ENCODE peak calls at places on chromosomes 13 and 19, in six cellular contexts. O is NCI-H460; K is stimulated activated CD8-positive, alpha-beta memory T cell treated with anti-CD3 and anti-CD28 coated beads, Interleukin-7, amount 100 ng/mL, for 1 hour; M is GM13976; F is spleen; I is stimulated activated CD4-positive, alpha-beta T cell treated with anti-CD3 and anti-CD28 coated beads, TNF-alpha, amount 100 ng/mL, for 4 hours. D is an unnamed sample.

GRCh38 chr19:12788682-12789097 is 2.6 kb upstream of the JUNB start:
- DNase-seq in K (no peak), F (peak), O (no peak), I (no peak), M (peak), D (no peak)

GRCh38 chr19:55809381-55810058 is 22.3 kb downstream of the NLRP11 start:
- DNase-seq in K (no peak), O (peak), F (peak), M (peak), I (no peak), D (no peak)

GRCh38 chr13:107157272-107157671 is 589.3 kb upstream of the ARGLU1 start:
- DNase-seq in I (no peak), K (no peak), O (no peak), M (no peak), F (no peak), D (no peak)

GRCh38 chr19:7575426-7576040 is 20.1 kb upstream of the CAMSAP3 start:
- DNase-seq in I (no peak), F (no peak), O (peak), M (no peak), K (no peak), D (no peak)

GRCh38 chr13:27104606-27105005 is 67.0 kb downstream of the USP12 start:
- DNase-seq in I (no peak), M (no peak), F (no peak), K (no peak), O (no peak), D (no peak)

GRCh38 chr13:114106526-114106925 is 25.9 kb downstream of the RASA3 start:
- DNase-seq in I (no peak), M (no peak), F (peak), O (no peak), K (no peak), D (peak)

GRCh38 chr13:46698910-46699460 is 98.0 kb downstream of the ESD start:
- DNase-seq in I (no peak), K (no peak), F (no peak), O (no peak), M (no peak), D (no peak)

GRCh38 chr13:20332361-20333096 is 100.4 kb upstream of the GJB6 start:
- DNase-seq in O (no peak), M (no peak), I (no peak), F (no peak), K (no peak), D (no peak)

GRCh38 chr13:52809310-52809769 is 39.1 kb downstream of the PCDH8 start:
- DNase-seq in O (peak), I (no peak), F (no peak), K (no peak), M (peak), D (no peak)

D was measured in chondrocyte.